ENCODE peak calls at places on chromosomes 16 and 17, in nine cellular contexts. Y, O, E, C, X, U, P, S and M are unnamed samples.

GRCh38 chr16:51549836-51550235 is 398.8 kb upstream of the SALL1 start:
- DNase-seq in X (no peak), Y (no peak), U (no peak), C (peak; percentile 69), E (no peak), S (no peak), P (peak; percentile 32), O (no peak), M (no peak)

GRCh38 chr17:325270-325976 is 27.2 kb downstream of the RPH3AL start:
- DNase-seq in U (no peak), E (no peak), O (no peak), C (no peak), X (no peak), Y (no peak), P (no peak), S (no peak), M (no peak)

GRCh38 chr16:32116080-32116479 is 137.0 kb upstream of the TP53TG3D start:
- DNase-seq in E (no peak), S (no peak), U (no peak), P (no peak), C (peak; percentile 7), O (peak; percentile 0), X (no peak), Y (no peak), M (peak; percentile 0)

GRCh38 chr16:81005644-81006471 is 827 bp downstream of the CMC2 start:
- DNase-seq in P (peak; percentile 35), Y (no peak), U (no peak), S (no peak), C (peak; percentile 27), E (peak; percentile 33), X (peak; percentile 50), O (no peak), M (no peak)

GRCh38 chr17:75036643-75037268 is 10.0 kb downstream of the ATP5PD start:
- DNase-seq in Y (peak; percentile 53), U (no peak), X (no peak), C (peak; percentile 68), E (no peak), P (peak; percentile 51), S (peak; percentile 39), O (peak; percentile 74), M (no peak)

GRCh38 chr16:88905563-88905962 is 39.1 kb upstream of the PABPN1L start:
- DNase-seq in C (no peak), U (no peak), E (peak; percentile 34), X (no peak), O (no peak), P (no peak), S (no peak), Y (peak; percentile 73), M (peak; percentile 96)

GRCh38 chr16:12228607-12229499 is 252.3 kb downstream of the SNX29 start:
- DNase-seq in C (peak; percentile 74), O (peak; percentile 5), X (peak; percentile 71), S (no peak), Y (peak; percentile 78), E (peak; percentile 91), U (peak; percentile 78), P (peak; percentile 62), M (peak; percentile 78)

GRCh38 chr16:3971706-3972105 is 91.2 kb upstream of the CREBBP start:
- DNase-seq in Y (no peak), X (no peak), U (no peak), C (no peak), P (no peak), O (no peak), S (no peak), E (no peak), M (no peak)

GRCh38 chr17:19874256-19874655 is 6.5 kb upstream of the ULK2 start:
- DNase-seq in O (no peak), E (no peak), C (no peak), X (no peak), P (no peak), Y (no peak), S (no peak), U (no peak), M (no peak)

GRCh38 chr17:75271233-75271954 is 363 bp upstream of the MIF4GD start:
- DNase-seq in C (peak; percentile 92), X (peak; percentile 74), U (peak; percentile 86), P (peak; percentile 49), O (peak; percentile 83), S (peak; percentile 85), Y (peak; percentile 78), E (peak; percentile 67), M (peak; percentile 99)